ENCODE peak calls at places on chromosomes 12 and 14, in five cellular contexts. T, A, N, G and J are unnamed samples.

GRCh38 chr12:105477873-105478272 is 147.4 kb downstream of the C12orf75 start:
- DNase-seq in T (peak), A (no peak), N (no peak), G (no peak), J (no peak)

GRCh38 chr14:36281309-36281708 is 39.1 kb downstream of the MBIP start:
- DNase-seq in T (no peak), A (peak), N (no peak), G (no peak), J (no peak)

GRCh38 chr14:55347040-55347439 is 64.6 kb downstream of the ATG14 start:
- DNase-seq in T (no peak), A (no peak), N (no peak), G (no peak), J (no peak)

GRCh38 chr14:54259821-54260220 is 137.0 kb upstream of the CDKN3 start:
- DNase-seq in T (no peak), A (no peak), N (no peak), G (no peak), J (peak)

GRCh38 chr12:106109168-106109910 is 29.4 kb downstream of the NUAK1 start:
- DNase-seq in T (no peak), A (peak), N (no peak), G (no peak), J (no peak)

GRCh38 chr12:103877934-103878510 is 37.0 kb upstream of the NT5DC3 start:
- DNase-seq in T (peak), A (peak), N (peak), G (peak), J (peak)

GRCh38 chr12:71694099-71694820 is 8.4 kb downstream of the TMEM19 start:
- DNase-seq in T (no peak), A (no peak), N (no peak), G (no peak), J (no peak)

GRCh38 chr14:36519431-36520321 is at the start of gene NKX2-1:
- DNase-seq in T (peak), A (no peak), N (no peak), G (no peak), J (no peak)

GRCh38 chr14:99589031-99589441 is 15.0 kb downstream of the CCDC85C start:
- DNase-seq in T (no peak), A (no peak), N (no peak), G (no peak), J (no peak)

GRCh38 chr12:104529130-104529874 is 72.6 kb downstream of the CHST11 start:
- DNase-seq in T (no peak), A (no peak), N (no peak), G (no peak), J (no peak)

GRCh38 chr14:106844608-106845285 is 1318.4 kb downstream of the TMEM121 start:
- DNase-seq in T (peak), A (no peak), N (peak), G (peak), J (peak)

GRCh38 chr12:132908145-132909029 is 21.0 kb upstream of the CHFR start:
- DNase-seq in T (peak), A (peak), N (peak), G (peak), J (peak)

GRCh38 chr12:26195641-26196423 is 459 bp downstream of the SSPN start:
- DNase-seq in T (peak), A (peak), N (peak), G (peak), J (peak)

GRCh38 chr12:116919247-116919671 is 8.5 kb downstream of the FBXW8 start:
- DNase-seq in T (peak), A (no peak), N (no peak), G (no peak), J (no peak)

GRCh38 chr12:102323799-102324198 is 126.2 kb upstream of the PMCH start:
- DNase-seq in T (no peak), A (no peak), N (no peak), G (no peak), J (no peak)

GRCh38 chr12:93540506-93540905 is 32.0 kb upstream of the SOCS2 start:
- DNase-seq in T (no peak), A (no peak), N (no peak), G (no peak), J (no peak)

GRCh38 chr14:35398095-35398584 is 6.4 kb downstream of the NFKBIA start:
- DNase-seq in T (no peak), A (peak), N (peak), G (no peak), J (no peak)

GRCh38 chr12:65740873-65741600 is 83.2 kb upstream of the HMGA2 start:
- DNase-seq in T (no peak), A (peak), N (peak), G (peak), J (peak)

GRCh38 chr12:53561590-53561953 is 54.3 kb upstream of the NPFF start:
- DNase-seq in T (peak), A (peak), N (no peak), G (peak), J (peak)

GRCh38 chr12:12534134-12534866 is 28.4 kb downstream of the DUSP16 start:
- DNase-seq in T (no peak), A (no peak), N (no peak), G (no peak), J (no peak)

GRCh38 chr12:124481772-124482566 is 85.4 kb downstream of the NCOR2 start:
- DNase-seq in T (no peak), A (no peak), N (no peak), G (no peak), J (no peak)

GRCh38 chr14:79659995-79660975 is 551.0 kb downstream of the DIO2 start:
- DNase-seq in T (no peak), A (no peak), N (no peak), G (no peak), J (peak)

GRCh38 chr14:71687115-71687836 is 245.0 kb upstream of the RGS6 start:
- DNase-seq in T (no peak), A (peak), N (no peak), G (no peak), J (no peak)

GRCh38 chr12:79939728-79940306 is 4.9 kb upstream of the PPP1R12A start:
- DNase-seq in T (no peak), A (no peak), N (no peak), G (no peak), J (no peak)

GRCh38 chr12:55932546-55932919 is 1.6 kb downstream of the DGKA start:
- DNase-seq in T (no peak), A (peak), N (no peak), G (no peak), J (no peak)

GRCh38 chr12:123106640-123107359 is 44.1 kb downstream of the PITPNM2 start:
- DNase-seq in T (no peak), A (no peak), N (no peak), G (no peak), J (no peak)

GRCh38 chr12:70831538-70831937 is 89.0 kb downstream of the PTPRR start:
- DNase-seq in T (no peak), A (peak), N (no peak), G (no peak), J (peak)

GRCh38 chr14:67137744-67138371 is 51.4 kb upstream of the GARIN2 start:
- DNase-seq in T (no peak), A (peak), N (no peak), G (peak), J (no peak)

GRCh38 chr14:72597834-72598233 is 296.1 kb downstream of the DPF3 start:
- DNase-seq in T (no peak), A (no peak), N (no peak), G (no peak), J (no peak)

GRCh38 chr12:121279507-121279915 is 17.0 kb downstream of the CAMKK2 start:
- DNase-seq in T (no peak), A (peak), N (peak), G (no peak), J (no peak)

GRCh38 chr12:52215587-52216031 is 17.4 kb upstream of the KRT7 start:
- DNase-seq in T (no peak), A (peak), N (peak), G (peak), J (peak)

GRCh38 chr14:100534528-100535286 is 52.5 kb downstream of the BEGAIN start:
- DNase-seq in T (no peak), A (no peak), N (peak), G (no peak), J (no peak)

GRCh38 chr12:28497889-28498411 is 307.7 kb downstream of the CCDC91 start:
- DNase-seq in T (no peak), A (peak), N (no peak), G (no peak), J (peak)